ENCODE peak calls at places on chromosome 18, in six cellular contexts. D is AG08395; L is stimulated activated effector memory CD8-positive, alpha-beta T cell treated with anti-CD3 and anti-CD28 coated beads, Interleukin-12 subunit alpha, Interleukin-12 subunit beta, amount 100 ng/mL, for 72 hours; E is NCI-H2081; W is GM04504; Q is AG10803. I is an unnamed sample.

GRCh38 chr18:69109686-69110085 is 291.0 kb upstream of the DOK6 start:
- DNase-seq in D (peak), Q (peak), W (peak), L (no peak), E (no peak), I (no peak)

GRCh38 chr18:6842081-6842480 is 112.6 kb downstream of the ARHGAP28 start:
- DNase-seq in E (no peak), W (no peak), L (no peak), Q (no peak), D (no peak), I (no peak)

GRCh38 chr18:48766487-48766886 is 184.3 kb downstream of the SMAD7 start:
- DNase-seq in D (no peak), Q (no peak), L (no peak), W (no peak), E (no peak), I (no peak)

GRCh38 chr18:47748093-47748796 is 182.2 kb downstream of the SMAD2 start:
- DNase-seq in E (no peak), W (no peak), D (no peak), L (no peak), Q (no peak), I (no peak)

GRCh38 chr18:64234336-64234735 is 85.4 kb upstream of the LINC00305 start:
- DNase-seq in L (no peak), E (no peak), Q (no peak), D (no peak), W (no peak), I (peak)

GRCh38 chr18:48848641-48849143 is 102.1 kb downstream of the SMAD7 start:
- DNase-seq in E (no peak), Q (no peak), W (no peak), D (no peak), L (no peak), I (peak)

GRCh38 chr18:66971951-66972350 is 368.1 kb upstream of the CDH19 start:
- DNase-seq in W (no peak), L (no peak), D (no peak), E (no peak), Q (no peak), I (no peak)

GRCh38 chr18:58412844-58413666 is 215.8 kb downstream of the ALPK2 start:
- DNase-seq in Q (no peak), W (no peak), L (no peak), E (no peak), D (no peak), I (no peak)

GRCh38 chr18:58785171-58785805 is 79.4 kb upstream of the ZNF532 start:
- DNase-seq in E (no peak), D (peak), Q (peak), W (no peak), L (no peak), I (no peak)

GRCh38 chr18:23862071-23862470 is 152.5 kb upstream of the TTC39C start:
- DNase-seq in Q (peak), W (peak), D (peak), E (no peak), L (no peak), I (no peak)

GRCh38 chr18:68984342-68984741 is 186.5 kb downstream of the CCDC102B start:
- DNase-seq in W (no peak), Q (no peak), D (no peak), E (no peak), L (no peak), I (no peak)

GRCh38 chr18:79510731-79511141 is 115.0 kb downstream of the NFATC1 start:
- DNase-seq in L (no peak), E (no peak), Q (no peak), W (no peak), D (no peak), I (no peak)

GRCh38 chr18:23151414-23152099 is 16.3 kb downstream of the CABLES1 start:
- DNase-seq in D (no peak), Q (no peak), W (no peak), E (no peak), L (no peak), I (no peak)

GRCh38 chr18:41347057-41347456 is 608.0 kb upstream of the PIK3C3 start:
- DNase-seq in E (no peak), L (no peak), Q (peak), W (peak), D (peak), I (no peak)

GRCh38 chr18:9653390-9653789 is 39.0 kb upstream of the PPP4R1 start:
- DNase-seq in W (no peak), E (peak), L (no peak), D (peak), Q (no peak), I (no peak)

GRCh38 chr18:13267517-13267916 is 49.0 kb downstream of the LDLRAD4 start:
- DNase-seq in D (no peak), W (no peak), Q (peak), E (no peak), L (no peak), I (no peak)

GRCh38 chr18:7565677-7566076 is 1.4 kb upstream of the PTPRM start:
- DNase-seq in E (no peak), Q (no peak), L (no peak), D (no peak), W (no peak), I (no peak)

GRCh38 chr18:49613141-49613641 is 51.3 kb downstream of the LIPG start:
- DNase-seq in W (no peak), E (peak), Q (no peak), L (no peak), D (no peak), I (no peak)

GRCh38 chr18:79368681-79369080 is 27.0 kb upstream of the NFATC1 start:
- DNase-seq in E (no peak), D (no peak), Q (no peak), L (no peak), W (no peak), I (no peak)

GRCh38 chr18:58216071-58216471 is 172.0 kb downstream of the NEDD4L start:
- DNase-seq in D (no peak), Q (peak), L (no peak), E (no peak), W (no peak), I (no peak)

GRCh38 chr18:28063181-28063790 is 113.6 kb downstream of the CDH2 start:
- DNase-seq in Q (peak), D (peak), E (no peak), W (no peak), L (no peak), I (no peak)

GRCh38 chr18:79900610-79901570 is 50.6 kb downstream of the SLC66A2 start:
- DNase-seq in E (no peak), Q (no peak), W (no peak), D (no peak), L (no peak), I (no peak)

GRCh38 chr18:79489900-79490592 is 94.3 kb downstream of the NFATC1 start:
- DNase-seq in D (no peak), L (no peak), E (no peak), Q (no peak), W (no peak), I (no peak)

GRCh38 chr18:77181950-77182707 is 49.5 kb upstream of the MBP start:
- DNase-seq in E (no peak), L (no peak), W (no peak), D (no peak), Q (no peak), I (no peak)

GRCh38 chr18:22676423-22676822 is 256.7 kb upstream of the RBBP8 start:
- DNase-seq in Q (peak), D (no peak), L (no peak), E (no peak), W (no peak), I (no peak)

GRCh38 chr18:47323158-47323557 is 71.7 kb upstream of the SKOR2 start:
- DNase-seq in Q (peak), L (no peak), D (peak), W (no peak), E (no peak), I (no peak)

GRCh38 chr18:45650321-45650720 is 35.0 kb downstream of the SLC14A2 start:
- DNase-seq in W (no peak), L (no peak), D (no peak), E (no peak), Q (peak), I (no peak)

GRCh38 chr18:30361864-30362540 is 680.5 kb downstream of the DSC3 start:
- DNase-seq in E (no peak), D (no peak), L (no peak), W (no peak), Q (no peak), I (no peak)

GRCh38 chr18:27645929-27646328 is 460.8 kb upstream of the CHST9 start:
- DNase-seq in L (no peak), Q (no peak), W (no peak), E (no peak), D (no peak), I (no peak)

GRCh38 chr18:59669872-59670657 is 27.2 kb downstream of the CCBE1 start:
- DNase-seq in Q (peak), L (no peak), D (no peak), E (no peak), W (peak), I (no peak)

GRCh38 chr18:48542513-48543181 is 3.8 kb downstream of the CTIF start:
- DNase-seq in W (no peak), L (no peak), E (no peak), D (no peak), Q (no peak), I (no peak)

GRCh38 chr18:3579701-3580100 is 129.7 kb downstream of the TGIF1 start:
- DNase-seq in Q (peak), E (no peak), D (peak), W (no peak), L (no peak), I (no peak)

I was measured in NCI-H1436.